ENCODE peak calls at places on chromosome 9, in four cellular contexts. One of them, this sample, is unnamed.

GRCh38 chr9:131361202-131361833 is 32.6 kb upstream of the PRRC2B start:
- DNase-seq in GM12878: no peak
- DNase-seq in K562: peak
- DNase-seq in H1: no peak
- DNase-seq in this sample: no peak

GRCh38 chr9:93064392-93065124 is 6.1 kb downstream of the SUSD3 start:
- DNase-seq in GM12878: peak
- DNase-seq in K562: peak
- DNase-seq in H1: no peak
- DNase-seq in this sample: no peak

GRCh38 chr9:132797861-132798659 is 80.0 kb downstream of the AK8 start:
- DNase-seq in GM12878: no peak
- DNase-seq in K562: no peak
- DNase-seq in H1: no peak
- DNase-seq in this sample: no peak

GRCh38 chr9:36728651-36729520 is 156.2 kb downstream of the MELK start:
- DNase-seq in GM12878: peak
- DNase-seq in K562: peak
- DNase-seq in H1: peak
- DNase-seq in this sample: peak

GRCh38 chr9:133944746-133945135 is 47.4 kb downstream of the VAV2 start:
- DNase-seq in GM12878: no peak
- DNase-seq in K562: no peak
- DNase-seq in H1: no peak
- DNase-seq in this sample: no peak

GRCh38 chr9:71758785-71759184 is 9.5 kb downstream of the CEMIP2 start:
- DNase-seq in GM12878: no peak
- DNase-seq in K562: peak
- DNase-seq in H1: no peak
- DNase-seq in this sample: peak

GRCh38 chr9:73154760-73155159 is 3.1 kb downstream of the ANXA1 start:
- DNase-seq in GM12878: no peak
- DNase-seq in K562: no peak
- DNase-seq in H1: no peak
- DNase-seq in this sample: no peak

GRCh38 chr9:4174781-4175180 is 125.1 kb downstream of the GLIS3 start:
- DNase-seq in GM12878: no peak
- DNase-seq in K562: no peak
- DNase-seq in H1: no peak
- DNase-seq in this sample: no peak

GRCh38 chr9:95874989-95875304 is 544 bp upstream of the ERCC6L2 start:
- DNase-seq in GM12878: no peak
- DNase-seq in K562: peak
- DNase-seq in H1: no peak
- DNase-seq in this sample: peak

GRCh38 chr9:129338701-129339445 is 160.8 kb upstream of the IER5L start:
- DNase-seq in GM12878: no peak
- DNase-seq in K562: no peak
- DNase-seq in H1: no peak
- DNase-seq in this sample: no peak

GRCh38 chr9:94862242-94862610 is 135.7 kb downstream of the AOPEP start:
- DNase-seq in GM12878: no peak
- DNase-seq in K562: no peak
- DNase-seq in H1: no peak
- DNase-seq in this sample: no peak

GRCh38 chr9:89601856-89602562 is 2.8 kb upstream of the GADD45G start:
- DNase-seq in GM12878: no peak
- DNase-seq in K562: no peak
- DNase-seq in H1: no peak
- DNase-seq in this sample: no peak

GRCh38 chr9:84070590-84070989 is 90.0 kb downstream of the RMI1 start:
- DNase-seq in GM12878: no peak
- DNase-seq in K562: no peak
- DNase-seq in H1: no peak
- DNase-seq in this sample: no peak

GRCh38 chr9:124654431-124654830 is 116.7 kb downstream of the NR6A1 start:
- DNase-seq in GM12878: no peak
- DNase-seq in K562: no peak
- DNase-seq in H1: no peak
- DNase-seq in this sample: no peak

GRCh38 chr9:123927625-123928308 is 2.2 kb downstream of the DENND1A start:
- DNase-seq in GM12878: peak
- DNase-seq in K562: no peak
- DNase-seq in H1: no peak
- DNase-seq in this sample: no peak

GRCh38 chr9:108599571-108599970 is 256.2 kb downstream of the ACTL7B start:
- DNase-seq in GM12878: no peak
- DNase-seq in K562: no peak
- DNase-seq in H1: no peak
- DNase-seq in this sample: no peak

GRCh38 chr9:120433701-120434100 is 146.3 kb downstream of the CDK5RAP2 start:
- DNase-seq in GM12878: no peak
- DNase-seq in K562: no peak
- DNase-seq in H1: no peak
- DNase-seq in this sample: no peak

GRCh38 chr9:20599195-20599594 is 23.1 kb downstream of the MLLT3 start:
- DNase-seq in GM12878: no peak
- DNase-seq in K562: no peak
- DNase-seq in H1: no peak
- DNase-seq in this sample: no peak

GRCh38 chr9:16524078-16524477 is 346.4 kb downstream of the BNC2 start:
- DNase-seq in GM12878: no peak
- DNase-seq in K562: no peak
- DNase-seq in H1: no peak
- DNase-seq in this sample: no peak

GRCh38 chr9:76580832-76581231 is 121.8 kb downstream of the GCNT1 start:
- DNase-seq in GM12878: no peak
- DNase-seq in K562: no peak
- DNase-seq in H1: no peak
- DNase-seq in this sample: no peak

GRCh38 chr9:132023409-132024180 is 56.1 kb downstream of the MED27 start:
- DNase-seq in GM12878: no peak
- DNase-seq in K562: no peak
- DNase-seq in H1: no peak
- DNase-seq in this sample: no peak

GRCh38 chr9:37293664-37294524 is 128.6 kb upstream of the GRHPR start:
- DNase-seq in GM12878: peak
- DNase-seq in K562: no peak
- DNase-seq in H1: no peak
- DNase-seq in this sample: no peak

GRCh38 chr9:122820490-122820845 is 7.9 kb downstream of the PDCL start:
- DNase-seq in GM12878: no peak
- DNase-seq in K562: no peak
- DNase-seq in H1: no peak
- DNase-seq in this sample: no peak

GRCh38 chr9:107294756-107295155 is 11.7 kb downstream of the RAD23B start:
- DNase-seq in GM12878: no peak
- DNase-seq in K562: no peak
- DNase-seq in H1: no peak
- DNase-seq in this sample: no peak

GRCh38 chr9:107293555-107294085 is 10.5 kb downstream of the RAD23B start:
- DNase-seq in GM12878: no peak
- DNase-seq in K562: no peak
- DNase-seq in H1: no peak
- DNase-seq in this sample: no peak

GRCh38 chr9:107295995-107296394 is 12.9 kb downstream of the RAD23B start:
- DNase-seq in GM12878: no peak
- DNase-seq in K562: no peak
- DNase-seq in H1: no peak
- DNase-seq in this sample: no peak

DNA sequence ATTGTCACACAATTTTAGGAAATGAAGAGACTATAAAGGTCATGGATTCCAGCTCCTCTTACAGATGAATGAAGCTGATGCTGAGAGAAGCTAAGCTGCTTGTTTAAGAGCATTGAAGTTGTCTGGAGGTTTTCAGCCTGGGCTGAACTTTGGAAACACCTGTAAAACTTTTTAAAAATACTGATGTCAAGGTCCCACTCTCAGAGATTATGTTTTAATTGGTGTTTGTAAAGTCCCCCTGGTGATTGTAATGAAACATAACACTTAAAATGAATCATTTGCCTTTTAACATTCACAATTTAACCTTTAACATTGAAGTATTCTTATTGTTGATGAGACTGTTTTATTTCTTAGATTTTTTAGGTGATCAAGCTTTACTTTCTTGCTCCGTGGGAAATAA is 16.4 kb downstream of the RAD23B start:
- DNase-seq in GM12878: no peak
- DNase-seq in K562: no peak
- DNase-seq in H1: no peak
- DNase-seq in this sample: no peak
- H3K4me2 ChIP-seq in GM12878: no peak
- H3K4me2 ChIP-seq in K562: no peak
- H3K4me2 ChIP-seq in H1: no peak
- H3K4me2 ChIP-seq in this sample: no peak

GRCh38 chr9:90860382-90860781 is 58.8 kb downstream of the SYK start:
- DNase-seq in GM12878: no peak
- DNase-seq in K562: no peak
- DNase-seq in H1: no peak
- DNase-seq in this sample: no peak

GRCh38 chr9:90858505-90858904 is 56.9 kb downstream of the SYK start:
- DNase-seq in GM12878: no peak
- DNase-seq in K562: no peak
- DNase-seq in H1: no peak
- DNase-seq in this sample: no peak

GRCh38 chr9:90861826-90862740 is 60.5 kb downstream of the SYK start:
- DNase-seq in GM12878: no peak
- DNase-seq in K562: no peak
- DNase-seq in H1: no peak
- DNase-seq in this sample: no peak

GRCh38 chr9:90861380-90861779 is 59.8 kb downstream of the SYK start:
- DNase-seq in GM12878: no peak
- DNase-seq in K562: no peak
- DNase-seq in H1: no peak
- DNase-seq in this sample: no peak

DNA sequence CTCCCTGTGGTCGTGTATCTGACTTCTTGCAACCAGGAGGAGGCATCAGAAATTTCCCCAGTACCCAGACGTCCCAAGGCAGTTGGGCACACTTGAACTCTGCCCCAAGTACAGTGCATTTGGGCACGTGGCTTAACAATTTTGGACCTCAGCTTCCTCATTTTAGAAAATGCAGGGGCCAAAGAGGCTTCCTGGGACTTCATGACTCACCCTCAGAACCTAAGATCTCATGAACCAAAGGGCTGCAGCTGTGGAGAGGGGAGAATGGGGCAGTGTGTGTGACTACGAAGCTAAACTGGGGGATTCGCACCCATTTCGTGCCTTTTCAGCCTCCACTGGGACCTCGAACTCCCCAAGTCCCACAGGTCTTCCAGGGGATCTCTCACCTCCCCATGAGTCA is 59.2 kb downstream of the SYK start:
- DNase-seq in GM12878: no peak
- DNase-seq in K562: no peak
- DNase-seq in H1: no peak
- DNase-seq in this sample: no peak
- TF ChIP-seq ATF2 in GM12878: no peak
- TF ChIP-seq ATF2 in K562: no peak
- TF ChIP-seq ATF2 in H1: no peak
- TF ChIP-seq ATF2 in this sample: no peak

GRCh38 chr9:82091610-82092009 is 103.0 kb downstream of the SPATA31D1 start:
- DNase-seq in GM12878: no peak
- DNase-seq in K562: no peak
- DNase-seq in H1: no peak
- DNase-seq in this sample: no peak
- H3K4me2 ChIP-seq in GM12878: no peak
- H3K4me2 ChIP-seq in K562: no peak
- H3K4me2 ChIP-seq in H1: no peak
- H3K4me2 ChIP-seq in this sample: no peak

GRCh38 chr9:87099383-87099782 is 152.1 kb upstream of the GAS1 start:
- DNase-seq in GM12878: no peak
- DNase-seq in K562: no peak
- DNase-seq in H1: no peak
- DNase-seq in this sample: no peak
- TF ChIP-seq ATF2 in GM12878: no peak
- TF ChIP-seq ATF2 in K562: no peak
- TF ChIP-seq ATF2 in H1: no peak
- TF ChIP-seq ATF2 in this sample: no peak

GRCh38 chr9:13268469-13268868 is 11.0 kb downstream of the MPDZ start:
- DNase-seq in GM12878: no peak
- DNase-seq in K562: peak
- DNase-seq in H1: no peak
- DNase-seq in this sample: no peak

GRCh38 chr9:13270734-13271133 is 8.8 kb downstream of the MPDZ start:
- DNase-seq in GM12878: no peak
- DNase-seq in K562: no peak
- DNase-seq in H1: no peak
- DNase-seq in this sample: no peak

GRCh38 chr9:13267743-13268142 is 11.7 kb downstream of the MPDZ start:
- DNase-seq in GM12878: no peak
- DNase-seq in K562: no peak
- DNase-seq in H1: no peak
- DNase-seq in this sample: no peak

GRCh38 chr9:13266172-13266571 is 13.3 kb downstream of the MPDZ start:
- DNase-seq in GM12878: no peak
- DNase-seq in K562: no peak
- DNase-seq in H1: no peak
- DNase-seq in this sample: no peak

GRCh38 chr9:13269589-13270452 is 9.7 kb downstream of the MPDZ start:
- DNase-seq in GM12878: no peak
- DNase-seq in K562: no peak
- DNase-seq in H1: no peak
- DNase-seq in this sample: no peak
- H3K4me2 ChIP-seq in GM12878: no peak
- H3K4me2 ChIP-seq in K562: no peak
- H3K4me2 ChIP-seq in H1: no peak
- H3K4me2 ChIP-seq in this sample: no peak

GRCh38 chr9:127953768-127954505 is 16.3 kb upstream of the DPM2 start:
- DNase-seq in GM12878: no peak
- DNase-seq in K562: no peak
- DNase-seq in H1: no peak
- DNase-seq in this sample: no peak
- TF ChIP-seq ATF2 in GM12878: no peak
- TF ChIP-seq ATF2 in K562: no peak
- TF ChIP-seq ATF2 in H1: no peak
- TF ChIP-seq ATF2 in this sample: no peak

GRCh38 chr9:126844085-126844484 is 16.4 kb upstream of the ZBTB34 start:
- DNase-seq in GM12878: no peak
- DNase-seq in K562: no peak
- DNase-seq in H1: no peak
- DNase-seq in this sample: no peak
- H3K4me2 ChIP-seq in GM12878: no peak
- H3K4me2 ChIP-seq in K562: no peak
- H3K4me2 ChIP-seq in H1: no peak
- H3K4me2 ChIP-seq in this sample: no peak

GRCh38 chr9:21994526-21994995 is at the start of gene CDKN2B-AS1:
- DNase-seq in GM12878: no peak
- DNase-seq in K562: no peak
- DNase-seq in H1: no peak
- DNase-seq in this sample: no peak
- TF ChIP-seq ATF2 in GM12878: no peak
- TF ChIP-seq ATF2 in K562: no peak
- TF ChIP-seq ATF2 in H1: no peak
- TF ChIP-seq ATF2 in this sample: no peak